ENCODE peak calls at places on chromosomes 5 and 9, in eight cellular contexts. E, B, I, R, N, M, V and F are unnamed samples.

GRCh38 chr9:8486095-8486494 is 686.5 kb upstream of the DMAC1 start:
- DNase-seq in V (peak; percentile 50), R (no peak), M (no peak), I (peak; percentile 42), N (peak; percentile 8), E (peak; percentile 15), B (peak; percentile 28), F (no peak)

GRCh38 chr5:115349001-115349817 is 52.8 kb upstream of the CCDC112 start:
- DNase-seq in E (no peak), N (no peak), I (no peak), B (peak; percentile 36), V (no peak), M (peak; percentile 67), R (no peak), F (no peak)

GRCh38 chr5:83375049-83375710 is 96.4 kb upstream of the VCAN start:
- DNase-seq in M (no peak), N (no peak), E (no peak), V (no peak), I (no peak), R (no peak), B (no peak), F (no peak)

GRCh38 chr9:104177003-104177611 is 83.0 kb downstream of the SMC2 start:
- DNase-seq in V (no peak), I (no peak), R (no peak), M (no peak), N (no peak), E (no peak), B (no peak), F (no peak)

GRCh38 chr5:138620661-138621224 is 45.5 kb upstream of the HSPA9 start:
- DNase-seq in B (no peak), V (no peak), M (no peak), N (no peak), E (no peak), R (no peak), I (no peak), F (no peak)

GRCh38 chr9:71984388-71985069 is 73.1 kb downstream of the C9orf85 start:
- DNase-seq in B (no peak), R (no peak), V (no peak), E (no peak), I (no peak), M (no peak), N (no peak), F (no peak)

GRCh38 chr9:95627802-95628201 is 111.0 kb upstream of the PTCH1 start:
- DNase-seq in E (no peak), M (no peak), R (no peak), V (no peak), B (no peak), N (no peak), I (no peak), F (no peak)

GRCh38 chr5:155274484-155274883 is 260.9 kb downstream of the KIF4B start:
- DNase-seq in I (no peak), B (no peak), E (no peak), V (no peak), M (no peak), N (no peak), R (no peak), F (no peak)

GRCh38 chr9:89891221-89892052 is 286.6 kb downstream of the GADD45G start:
- DNase-seq in M (no peak), N (no peak), E (peak; percentile 67), I (peak; percentile 94), B (peak; percentile 36), V (no peak), R (no peak), F (peak; percentile 95)

GRCh38 chr5:5351288-5352089 is 71.0 kb upstream of the ICE1 start:
- DNase-seq in N (no peak), B (no peak), V (no peak), M (peak; percentile 58), I (no peak), R (no peak), E (no peak), F (no peak)

GRCh38 chr5:118592678-118593328 is 395.5 kb downstream of the DTWD2 start:
- DNase-seq in B (no peak), V (no peak), E (no peak), M (no peak), N (no peak), I (no peak), R (no peak), F (no peak)

GRCh38 chr9:33851301-33851700 is 34.3 kb downstream of the UBE2R2 start:
- DNase-seq in M (no peak), I (no peak), B (no peak), N (no peak), V (no peak), R (no peak), E (no peak), F (no peak)

GRCh38 chr9:88013607-88014006 is 39.3 kb upstream of the CDK20 start:
- DNase-seq in I (no peak), M (no peak), E (no peak), B (no peak), V (no peak), N (no peak), R (no peak), F (no peak)

GRCh38 chr9:6788175-6789016 is 30.6 kb downstream of the KDM4C start:
- DNase-seq in E (no peak), I (no peak), B (peak; percentile 39), V (no peak), N (no peak), M (peak; percentile 84), R (no peak), F (peak; percentile 17)

GRCh38 chr9:29697011-29697410 is 2123.7 kb upstream of the C9orf72 start:
- DNase-seq in N (no peak), E (no peak), B (no peak), R (no peak), I (no peak), V (no peak), M (no peak), F (no peak)

GRCh38 chr5:91443761-91444467 is 60.8 kb upstream of the ARRDC3 start:
- DNase-seq in N (no peak), E (no peak), M (no peak), I (no peak), R (no peak), B (no peak), V (no peak), F (no peak)

GRCh38 chr5:88659529-88660325 is 223.3 kb downstream of the MEF2C start:
- DNase-seq in R (no peak), E (no peak), V (no peak), I (no peak), N (no peak), M (no peak), B (no peak), F (no peak)

GRCh38 chr5:13987843-13988464 is 43.5 kb upstream of the DNAH5 start:
- DNase-seq in E (peak; percentile 23), B (peak; percentile 45), V (no peak), R (peak; percentile 39), M (peak; percentile 71), N (peak; percentile 73), I (no peak), F (peak; percentile 74)

GRCh38 chr5:157241483-157241882 is 24.4 kb upstream of the CYFIP2 start:
- DNase-seq in B (no peak), I (no peak), M (no peak), R (no peak), V (no peak), E (no peak), N (no peak), F (no peak)

GRCh38 chr5:88144219-88145040 is 124.2 kb downstream of the TMEM161B start:
- DNase-seq in M (no peak), V (no peak), B (no peak), N (peak; percentile 5), R (no peak), I (no peak), E (no peak), F (no peak)

GRCh38 chr5:126002222-126002897 is 420.8 kb upstream of the GRAMD2B start:
- DNase-seq in I (peak; percentile 77), M (no peak), N (no peak), E (peak; percentile 43), B (peak; percentile 68), V (no peak), R (peak; percentile 41), F (no peak)

GRCh38 chr9:99112750-99113417 is 8.0 kb downstream of the TGFBR1 start:
- DNase-seq in N (no peak), B (no peak), E (no peak), I (no peak), V (no peak), M (no peak), R (no peak), F (no peak)

GRCh38 chr9:72592501-72593403 is 71.3 kb downstream of the TMC1 start:
- DNase-seq in V (no peak), E (no peak), I (no peak), B (no peak), M (peak; percentile 38), R (peak; percentile 46), N (peak; percentile 50), F (no peak)

GRCh38 chr5:92514901-92515300 is 1066.1 kb downstream of the NR2F1-AS1 start:
- DNase-seq in B (no peak), R (no peak), N (no peak), V (no peak), I (no peak), E (no peak), M (no peak), F (no peak)

GRCh38 chr9:92608221-92609141 is 61.5 kb downstream of the IPPK start:
- DNase-seq in E (no peak), R (no peak), M (no peak), I (no peak), V (no peak), N (no peak), B (no peak), F (no peak)
- TF ChIP-seq EP300 in E (no peak), R (no peak), M (no peak), I (no peak), V (no peak), N (no peak), B (no peak), F (no peak)

GRCh38 chr9:129262261-129262660 is 84.2 kb upstream of the IER5L start:
- DNase-seq in M (no peak), E (no peak), R (no peak), V (no peak), N (no peak), I (peak; percentile 30), B (no peak), F (no peak)
- TF ChIP-seq EP300 in M (no peak), E (no peak), R (no peak), V (no peak), N (no peak), I (no peak), B (no peak), F (no peak)

GRCh38 chr5:177111720-177112394 is 21.7 kb upstream of the NSD1 start:
- DNase-seq in R (peak; percentile 58), B (peak; percentile 51), I (peak; percentile 83), M (peak; percentile 84), N (peak; percentile 91), E (peak; percentile 48), V (peak; percentile 76), F (no peak)
- TF ChIP-seq EP300 in R (no peak), B (no peak), I (no peak), M (no peak), N (no peak), E (no peak), V (no peak), F (no peak)

GRCh38 chr5:33034777-33035176 is 323.7 kb downstream of the NPR3 start:
- DNase-seq in M (no peak), R (no peak), I (no peak), B (no peak), E (no peak), N (no peak), V (no peak), F (no peak)

GRCh38 chr5:33037101-33037500 is 326.0 kb downstream of the NPR3 start:
- DNase-seq in I (no peak), E (no peak), M (no peak), N (no peak), R (no peak), V (no peak), B (no peak), F (no peak)

GRCh38 chr5:33036128-33036527 is 325.0 kb downstream of the NPR3 start:
- DNase-seq in V (no peak), B (no peak), R (no peak), N (no peak), E (no peak), I (no peak), M (no peak), F (no peak)

GRCh38 chr5:33032161-33033085 is 321.3 kb downstream of the NPR3 start:
- DNase-seq in N (no peak), E (no peak), I (no peak), M (no peak), V (no peak), B (no peak), R (no peak), F (no peak)
- TF ChIP-seq EP300 in N (no peak), E (no peak), I (no peak), M (no peak), V (no peak), B (no peak), R (no peak), F (no peak)